ENCODE peak calls at places on chromosomes 12 and 14, in six cellular contexts. One of them, this sample, is unnamed.

GRCh38 chr14:67636361-67636919 is 16.7 kb downstream of the ARG2 start:
- DNase-seq in stomach: no peak
- DNase-seq in HCT116: no peak
- DNase-seq in GM23338: no peak
- DNase-seq in HL-60: no peak
- DNase-seq in suprapubic skin: no peak
- DNase-seq in this sample: no peak

GRCh38 chr12:57088442-57089258 is at the start of gene NAB2:
- DNase-seq in stomach: peak; percentile 98
- DNase-seq in HCT116: peak; percentile 85
- DNase-seq in GM23338: peak; percentile 95
- DNase-seq in HL-60: peak; percentile 93
- DNase-seq in suprapubic skin: peak; percentile 98
- DNase-seq in this sample: peak; percentile 99

GRCh38 chr12:131413006-131413405 is 297.9 kb upstream of the SFSWAP start:
- DNase-seq in stomach: no peak
- DNase-seq in HCT116: no peak
- DNase-seq in GM23338: no peak
- DNase-seq in HL-60: no peak
- DNase-seq in suprapubic skin: no peak
- DNase-seq in this sample: no peak

GRCh38 chr12:62259311-62259992 is 752 bp upstream of the USP15 start:
- DNase-seq in stomach: no peak
- DNase-seq in HCT116: no peak
- DNase-seq in GM23338: peak; percentile 9
- DNase-seq in HL-60: peak; percentile 24
- DNase-seq in suprapubic skin: no peak
- DNase-seq in this sample: no peak

GRCh38 chr12:131164096-131164872 is 210.6 kb downstream of the ADGRD1 start:
- DNase-seq in stomach: no peak
- DNase-seq in HCT116: peak; percentile 10
- DNase-seq in GM23338: no peak
- DNase-seq in HL-60: no peak
- DNase-seq in suprapubic skin: no peak
- DNase-seq in this sample: no peak

GRCh38 chr12:47067176-47067575 is 12.2 kb upstream of the PCED1B start:
- DNase-seq in stomach: no peak
- DNase-seq in HCT116: no peak
- DNase-seq in GM23338: no peak
- DNase-seq in HL-60: no peak
- DNase-seq in suprapubic skin: no peak
- DNase-seq in this sample: no peak

GRCh38 chr12:99433155-99433554 is 214.4 kb upstream of the GARIN6 start:
- DNase-seq in stomach: no peak
- DNase-seq in HCT116: no peak
- DNase-seq in GM23338: no peak
- DNase-seq in HL-60: no peak
- DNase-seq in suprapubic skin: no peak
- DNase-seq in this sample: no peak

GRCh38 chr12:109764776-109765492 is 51.3 kb downstream of the FAM222A start:
- DNase-seq in stomach: peak; percentile 24
- DNase-seq in HCT116: no peak
- DNase-seq in GM23338: no peak
- DNase-seq in HL-60: no peak
- DNase-seq in suprapubic skin: peak; percentile 37
- DNase-seq in this sample: peak; percentile 49

GRCh38 chr12:75854681-75855309 is 176.8 kb downstream of the PHLDA1 start:
- DNase-seq in stomach: no peak
- DNase-seq in HCT116: no peak
- DNase-seq in GM23338: no peak
- DNase-seq in HL-60: no peak
- DNase-seq in suprapubic skin: no peak
- DNase-seq in this sample: no peak

GRCh38 chr14:50804181-50804721 is 26.7 kb downstream of the NIN start:
- DNase-seq in stomach: no peak
- DNase-seq in HCT116: no peak
- DNase-seq in GM23338: no peak
- DNase-seq in HL-60: no peak
- DNase-seq in suprapubic skin: no peak
- DNase-seq in this sample: no peak

GRCh38 chr12:84599539-84599938 is 313.1 kb downstream of the SLC6A15 start:
- DNase-seq in stomach: no peak
- DNase-seq in HCT116: peak; percentile 46
- DNase-seq in GM23338: peak; percentile 9
- DNase-seq in HL-60: no peak
- DNase-seq in suprapubic skin: no peak
- DNase-seq in this sample: no peak

GRCh38 chr14:77306406-77307098 is 14.1 kb downstream of the POMT2 start:
- DNase-seq in stomach: no peak
- DNase-seq in HCT116: no peak
- DNase-seq in GM23338: no peak
- DNase-seq in HL-60: no peak
- DNase-seq in suprapubic skin: no peak
- DNase-seq in this sample: no peak

GRCh38 chr12:103769240-103769945 is 71.6 kb downstream of the NT5DC3 start:
- DNase-seq in stomach: no peak
- DNase-seq in HCT116: no peak
- DNase-seq in GM23338: peak; percentile 27
- DNase-seq in HL-60: peak; percentile 38
- DNase-seq in suprapubic skin: no peak
- DNase-seq in this sample: peak; percentile 50

GRCh38 chr12:117028254-117028653 is 71.0 kb downstream of the TESC start:
- DNase-seq in stomach: peak; percentile 40
- DNase-seq in HCT116: no peak
- DNase-seq in GM23338: no peak
- DNase-seq in HL-60: no peak
- DNase-seq in suprapubic skin: no peak
- DNase-seq in this sample: peak; percentile 56

GRCh38 chr14:30125322-30125944 is 197.8 kb upstream of the PRKD1 start:
- DNase-seq in stomach: no peak
- DNase-seq in HCT116: no peak
- DNase-seq in GM23338: no peak
- DNase-seq in HL-60: no peak
- DNase-seq in suprapubic skin: no peak
- DNase-seq in this sample: no peak

GRCh38 chr12:49366652-49367380 is 446 bp upstream of the SPATS2 start:
- DNase-seq in stomach: peak; percentile 91
- DNase-seq in HCT116: peak; percentile 80
- DNase-seq in GM23338: peak; percentile 95
- DNase-seq in HL-60: peak; percentile 90
- DNase-seq in suprapubic skin: peak; percentile 92
- DNase-seq in this sample: peak; percentile 91

GRCh38 chr12:49369723-49370145 is 2.5 kb downstream of the SPATS2 start:
- DNase-seq in stomach: peak; percentile 43
- DNase-seq in HCT116: no peak
- DNase-seq in GM23338: peak; percentile 73
- DNase-seq in HL-60: peak; percentile 55
- DNase-seq in suprapubic skin: no peak
- DNase-seq in this sample: no peak

GRCh38 chr12:49367381-49368239 is at the start of gene SPATS2:
- DNase-seq in stomach: no peak
- DNase-seq in HCT116: no peak
- DNase-seq in GM23338: peak; percentile 97
- DNase-seq in HL-60: no peak
- DNase-seq in suprapubic skin: peak; percentile 96
- DNase-seq in this sample: peak; percentile 97

GRCh38 chr12:49370539-49370938 is 3.3 kb downstream of the SPATS2 start:
- DNase-seq in stomach: no peak
- DNase-seq in HCT116: no peak
- DNase-seq in GM23338: no peak
- DNase-seq in HL-60: no peak
- DNase-seq in suprapubic skin: no peak
- DNase-seq in this sample: no peak

DNA sequence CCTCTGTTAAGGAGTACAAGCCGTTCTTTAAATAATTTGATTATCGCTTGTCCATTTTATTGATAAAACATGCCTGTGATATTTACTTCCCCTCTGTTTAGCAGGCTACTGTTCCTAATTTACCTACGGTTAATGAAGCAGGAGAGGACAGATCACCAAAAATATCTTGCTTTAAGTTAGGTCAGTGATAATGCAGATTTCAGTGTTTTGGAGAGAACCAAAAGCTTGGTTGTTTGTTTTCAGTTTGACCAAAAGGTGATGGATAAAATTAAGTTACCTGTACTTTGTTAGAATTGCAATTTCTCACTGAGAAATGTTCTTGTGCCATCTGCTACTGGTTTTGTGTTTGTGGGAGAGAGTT is 958 bp downstream of the SPATS2 start:
- DNase-seq in stomach: no peak
- DNase-seq in HCT116: no peak
- DNase-seq in GM23338: no peak
- DNase-seq in HL-60: no peak
- DNase-seq in suprapubic skin: no peak
- DNase-seq in this sample: no peak
- H3K4me3 ChIP-seq in stomach: peak overlapping the region; percentile 70
- H3K4me3 ChIP-seq in HCT116: peak overlapping the region; percentile 65
- H3K4me3 ChIP-seq in GM23338: peak overlapping the region; percentile 87
- H3K4me3 ChIP-seq in HL-60: no peak overlapping the region
- H3K4me3 ChIP-seq in suprapubic skin: peak overlapping the region; percentile 85
- H3K4me3 ChIP-seq in this sample: peak overlapping the region; percentile 93

DNA sequence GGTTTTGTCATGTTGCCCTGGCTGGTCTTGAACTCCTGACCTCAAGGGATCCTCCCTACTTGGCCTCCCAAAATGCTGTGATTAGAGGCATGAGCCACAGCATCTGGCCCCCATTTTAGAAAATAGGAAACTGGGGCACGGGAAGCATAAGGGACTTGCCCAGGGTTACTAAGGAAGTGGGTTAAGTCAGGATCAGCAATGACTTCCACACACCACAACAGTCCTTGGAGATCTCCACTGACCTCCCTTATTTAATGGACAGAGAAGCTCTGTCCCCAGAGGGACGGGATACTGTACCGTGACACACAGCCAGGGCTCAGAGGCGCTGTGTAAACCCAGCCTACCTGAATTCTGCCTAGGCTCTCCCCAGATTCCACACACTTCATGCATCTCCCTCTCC is 21.1 kb downstream of the SERPINA1 start:
- DNase-seq in stomach: no peak
- DNase-seq in HCT116: no peak
- DNase-seq in GM23338: no peak
- DNase-seq in HL-60: no peak
- DNase-seq in suprapubic skin: peak; percentile 46
- DNase-seq in this sample: peak; percentile 32
- TF ChIP-seq POLR2AphosphoS5 in stomach: no peak
- TF ChIP-seq POLR2AphosphoS5 in HCT116: no peak
- TF ChIP-seq POLR2AphosphoS5 in GM23338: no peak
- TF ChIP-seq POLR2AphosphoS5 in HL-60: no peak
- TF ChIP-seq POLR2AphosphoS5 in suprapubic skin: no peak
- TF ChIP-seq POLR2AphosphoS5 in this sample: no peak

GRCh38 chr14:72141084-72141483 is 208.9 kb downstream of the RGS6 start:
- DNase-seq in stomach: no peak
- DNase-seq in HCT116: no peak
- DNase-seq in GM23338: no peak
- DNase-seq in HL-60: no peak
- DNase-seq in suprapubic skin: no peak
- DNase-seq in this sample: no peak

GRCh38 chr14:72142328-72142727 is 210.1 kb downstream of the RGS6 start:
- DNase-seq in stomach: no peak
- DNase-seq in HCT116: no peak
- DNase-seq in GM23338: no peak
- DNase-seq in HL-60: no peak
- DNase-seq in suprapubic skin: no peak
- DNase-seq in this sample: no peak

DNA sequence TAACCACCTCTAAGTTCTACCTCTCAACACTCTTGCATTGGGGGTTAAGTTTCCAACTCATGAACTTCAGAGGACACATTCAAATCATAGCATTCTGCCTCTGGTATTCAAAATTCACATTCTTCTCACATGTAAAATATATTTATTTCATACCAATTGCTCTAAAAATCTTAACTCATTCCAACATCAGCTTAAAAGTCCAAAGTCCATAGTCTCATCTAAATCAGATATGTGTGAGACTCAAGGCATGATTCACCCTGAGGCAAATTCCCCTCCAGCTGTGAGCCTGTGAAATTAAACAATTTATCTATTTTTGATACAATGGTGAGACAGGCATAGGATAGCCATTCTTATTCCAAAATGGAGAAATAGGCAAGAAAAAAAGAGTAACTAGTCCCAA is 214.0 kb downstream of the RGS6 start:
- DNase-seq in stomach: no peak
- DNase-seq in HCT116: no peak
- DNase-seq in GM23338: no peak
- DNase-seq in HL-60: no peak
- DNase-seq in suprapubic skin: no peak
- DNase-seq in this sample: no peak
- H3K27ac ChIP-seq in stomach: no peak overlapping the region
- H3K27ac ChIP-seq in HCT116: no peak overlapping the region
- H3K27ac ChIP-seq in GM23338: no peak overlapping the region
- H3K27ac ChIP-seq in HL-60: no peak overlapping the region
- H3K27ac ChIP-seq in suprapubic skin: no peak overlapping the region
- H3K27ac ChIP-seq in this sample: no peak overlapping the region

DNA sequence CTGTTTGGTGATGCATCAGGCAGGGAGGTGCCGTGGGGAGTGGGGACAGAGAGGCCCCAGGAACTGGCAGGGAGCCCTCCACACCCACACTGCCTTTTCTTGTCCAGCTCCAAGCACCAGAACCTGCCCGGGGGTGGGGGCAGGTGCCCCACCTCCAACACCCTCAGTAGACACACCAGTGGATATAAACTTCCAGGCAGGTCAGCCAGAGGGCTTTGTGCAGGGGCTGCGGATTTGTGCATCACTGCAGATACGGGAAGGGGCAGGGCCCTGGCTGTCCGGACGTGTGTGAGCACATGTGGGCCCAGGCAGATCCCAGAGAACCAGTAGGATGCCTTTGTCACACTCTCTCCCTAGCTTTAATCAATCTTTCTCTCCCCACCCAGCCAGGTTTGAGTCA is 1.3 kb upstream of the TGM1 start:
- DNase-seq in stomach: no peak
- DNase-seq in HCT116: no peak
- DNase-seq in GM23338: no peak
- DNase-seq in HL-60: no peak
- DNase-seq in suprapubic skin: peak; percentile 66
- DNase-seq in this sample: no peak
- H3K4me3 ChIP-seq in stomach: no peak overlapping the region
- H3K4me3 ChIP-seq in HCT116: no peak overlapping the region
- H3K4me3 ChIP-seq in GM23338: no peak overlapping the region
- H3K4me3 ChIP-seq in HL-60: no peak overlapping the region
- H3K4me3 ChIP-seq in suprapubic skin: no peak overlapping the region
- H3K4me3 ChIP-seq in this sample: no peak overlapping the region

DNA sequence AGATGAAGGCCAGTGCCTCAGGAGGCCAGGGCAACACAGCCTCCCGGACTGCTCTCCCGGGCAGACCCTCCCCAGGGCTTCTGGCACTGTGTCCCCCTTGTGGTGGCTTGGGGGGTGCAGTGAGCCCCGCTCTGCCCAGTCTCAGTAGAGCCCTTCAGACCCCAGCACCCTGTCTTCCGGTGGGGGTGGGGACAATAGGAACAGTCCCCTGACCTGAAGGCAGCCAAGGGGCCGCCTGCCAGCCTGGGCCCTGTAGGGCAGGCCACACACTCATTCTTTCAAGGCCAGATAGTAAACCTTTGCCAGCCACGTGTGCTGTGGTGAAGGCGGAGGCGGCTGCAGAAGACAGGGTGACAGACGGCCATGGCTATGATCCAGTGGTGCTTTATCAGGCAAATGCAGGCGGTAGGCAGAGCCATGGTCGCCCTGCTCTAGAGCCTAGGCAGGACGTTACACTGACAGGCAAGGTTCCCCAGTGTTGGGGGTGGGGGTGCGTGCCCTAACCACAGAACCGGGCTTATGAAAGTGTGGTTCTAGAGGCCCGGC is 15.0 kb downstream of the ZFYVE21 start:
- DNase-seq in stomach: peak; percentile 74
- DNase-seq in HCT116: no peak
- DNase-seq in GM23338: no peak
- DNase-seq in HL-60: no peak
- DNase-seq in suprapubic skin: no peak
- DNase-seq in this sample: no peak
- TF ChIP-seq POLR2AphosphoS5 in stomach: no peak
- TF ChIP-seq POLR2AphosphoS5 in HCT116: no peak
- TF ChIP-seq POLR2AphosphoS5 in GM23338: no peak
- TF ChIP-seq POLR2AphosphoS5 in HL-60: no peak
- TF ChIP-seq POLR2AphosphoS5 in suprapubic skin: no peak
- TF ChIP-seq POLR2AphosphoS5 in this sample: no peak